ENCODE peak calls at places on chromosomes 5 and 9, in six cellular contexts. H, D, J, X, T and G are unnamed samples.

GRCh38 chr5:77428033-77428432 is 64.1 kb downstream of the WDR41 start:
- DNase-seq in H (no peak), D (no peak), J (no peak), X (no peak), T (no peak), G (no peak)

GRCh38 chr9:104232781-104233341 is 138.8 kb downstream of the SMC2 start:
- DNase-seq in H (peak), D (no peak), J (peak), X (peak), T (no peak), G (peak)

GRCh38 chr9:75108571-75108970 is 20.3 kb downstream of the OSTF1 start:
- DNase-seq in H (no peak), D (peak), J (peak), X (peak), T (peak), G (no peak)

GRCh38 chr5:60287174-60287771 is 393.7 kb upstream of the PDE4D start:
- DNase-seq in H (no peak), D (no peak), J (peak), X (peak), T (no peak), G (peak)

GRCh38 chr5:5979362-5979760 is 399.0 kb downstream of the MED10 start:
- DNase-seq in H (peak), D (peak), J (peak), X (peak), T (no peak), G (no peak)

GRCh38 chr5:151805414-151806225 is 33.9 kb downstream of the G3BP1 start:
- DNase-seq in H (no peak), D (peak), J (no peak), X (peak), T (no peak), G (no peak)

GRCh38 chr5:137101544-137101943 is 397.6 kb downstream of the SPOCK1 start:
- DNase-seq in H (no peak), D (no peak), J (no peak), X (peak), T (no peak), G (no peak)

GRCh38 chr9:122115176-122116035 is 22.3 kb upstream of the TTLL11 start:
- DNase-seq in H (no peak), D (no peak), J (no peak), X (no peak), T (no peak), G (no peak)

GRCh38 chr5:80231243-80231642 is 24.6 kb downstream of the SERINC5 start:
- DNase-seq in H (peak), D (no peak), J (peak), X (peak), T (no peak), G (no peak)

DNA sequence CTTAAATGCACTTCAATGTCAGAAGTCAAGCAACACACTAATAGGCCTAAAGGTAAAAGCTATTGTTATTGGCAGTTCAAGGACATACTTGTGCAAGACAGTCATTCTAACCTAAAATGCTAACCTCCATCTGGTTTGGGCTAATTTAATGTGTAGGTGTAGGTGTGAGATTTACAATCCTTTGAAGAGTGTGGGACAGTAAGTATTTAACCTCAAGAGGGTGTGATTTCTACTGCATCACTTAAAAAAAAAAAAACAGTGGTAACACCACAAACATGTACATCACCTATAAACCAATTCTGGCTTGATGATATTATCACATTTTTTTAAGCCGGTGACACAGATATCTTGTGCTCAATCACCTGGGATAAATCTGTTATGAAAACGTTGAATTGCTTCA is 127.5 kb upstream of the MEF2C start:
- DNase-seq in H (no peak), D (no peak), J (no peak), X (no peak), T (no peak), G (no peak)
- H3K4me3 ChIP-seq in H (no peak), D (no peak), J (no peak), X (no peak), T (no peak), G (no peak)

GRCh38 chr5:141338538-141339306 is at the start of gene PCDHGA2:
- DNase-seq in H (no peak), D (no peak), J (peak), X (peak), T (no peak), G (no peak)
- TF ChIP-seq CTCF in H (peak), D (no peak), J (peak), X (peak), T (no peak), G (peak)

GRCh38 chr5:128062172-128062746 is 21.3 kb upstream of the SLC12A2 start:
- DNase-seq in H (peak), D (no peak), J (peak), X (peak), T (no peak), G (no peak)
- H3K4me3 ChIP-seq in H (no peak), D (no peak), J (no peak), X (no peak), T (no peak), G (no peak)

DNA sequence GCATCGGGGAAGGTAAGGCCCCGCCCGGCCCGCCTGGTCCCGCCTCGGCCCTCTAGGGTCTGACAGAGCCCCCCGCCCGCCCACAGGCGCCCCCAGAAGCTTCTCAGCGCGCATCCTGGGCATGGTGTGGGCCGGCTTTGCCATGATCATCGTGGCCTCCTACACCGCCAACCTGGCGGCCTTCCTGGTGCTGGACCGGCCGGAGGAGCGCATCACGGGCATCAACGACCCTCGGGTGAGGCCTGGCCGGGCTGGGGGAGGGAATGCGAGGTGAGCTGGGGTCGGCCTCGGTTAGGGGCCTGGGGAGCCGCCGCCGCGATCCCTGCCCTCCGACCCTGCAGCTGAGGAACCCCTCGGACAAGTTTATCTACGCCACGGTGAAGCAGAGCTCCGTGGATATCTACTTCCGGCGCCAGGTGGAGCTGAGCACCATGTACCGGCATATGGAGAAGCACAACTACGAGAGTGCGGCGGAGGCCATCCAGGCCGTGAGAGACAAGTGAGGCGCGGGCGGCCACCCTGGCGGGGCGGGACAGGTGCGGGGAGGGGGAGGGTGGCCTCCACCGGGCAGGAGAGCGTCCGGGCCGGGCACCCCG is 7.2 kb downstream of the LRRC26 start:
- DNase-seq in H (no peak), D (no peak), J (no peak), X (no peak), T (no peak), G (no peak)
- TF ChIP-seq CTCF in H (peak), D (no peak), J (no peak), X (no peak), T (no peak), G (no peak)

DNA sequence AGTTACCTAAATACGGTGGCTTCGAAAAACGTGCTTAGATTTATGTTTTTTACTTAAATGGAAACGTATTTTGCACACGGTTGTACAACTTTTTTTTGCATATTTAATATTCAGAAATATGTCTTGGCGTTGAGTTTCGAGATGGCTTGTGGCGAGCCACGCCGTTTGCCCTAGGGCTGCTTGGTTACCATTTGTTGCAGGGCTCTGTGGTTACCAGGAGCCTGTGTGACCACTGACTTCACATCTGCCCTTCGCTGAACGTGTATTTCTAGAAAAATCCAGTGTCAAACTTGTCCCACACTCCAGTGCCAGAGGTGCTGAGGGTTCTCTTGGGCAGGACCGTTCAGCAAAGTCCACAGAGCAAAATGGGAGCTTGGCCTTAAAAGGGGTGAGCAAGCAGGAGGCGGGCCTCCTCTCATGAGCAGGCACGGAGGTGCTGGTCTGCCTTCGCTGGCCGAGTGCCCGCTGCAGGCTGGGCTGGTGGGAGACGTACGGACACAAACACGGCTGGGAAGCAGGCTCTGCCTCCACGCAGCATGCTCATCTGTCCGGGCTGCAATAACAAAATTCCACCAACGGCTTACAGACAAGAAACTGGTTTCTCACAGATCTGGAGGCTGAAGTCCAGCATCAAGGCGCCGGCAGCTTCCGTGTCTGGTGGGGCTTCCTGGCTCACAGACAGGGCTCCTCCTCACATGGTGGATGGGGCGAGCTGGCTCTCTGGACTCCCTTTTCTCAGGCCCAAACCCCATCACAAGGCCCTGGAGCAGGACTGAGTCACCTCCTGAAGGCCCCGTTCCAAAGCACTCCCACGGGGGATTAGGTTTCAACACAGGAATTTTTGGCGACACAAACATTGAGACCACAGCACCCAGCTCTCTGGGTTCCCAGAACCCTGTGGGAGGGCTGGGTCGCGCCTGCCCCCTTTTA is 5.4 kb downstream of the MRPL36 start:
- DNase-seq in H (no peak), D (no peak), J (peak), X (peak), T (peak), G (peak)
- H3K4me3 ChIP-seq in H (no peak), D (no peak), J (no peak), X (no peak), T (no peak), G (no peak)

GRCh38 chr5:52943285-52943684 is 45.9 kb upstream of the ITGA2 start:
- DNase-seq in H (no peak), D (no peak), J (no peak), X (no peak), T (no peak), G (no peak)
- TF ChIP-seq CTCF in H (no peak), D (no peak), J (peak), X (peak), T (no peak), G (peak)

DNA sequence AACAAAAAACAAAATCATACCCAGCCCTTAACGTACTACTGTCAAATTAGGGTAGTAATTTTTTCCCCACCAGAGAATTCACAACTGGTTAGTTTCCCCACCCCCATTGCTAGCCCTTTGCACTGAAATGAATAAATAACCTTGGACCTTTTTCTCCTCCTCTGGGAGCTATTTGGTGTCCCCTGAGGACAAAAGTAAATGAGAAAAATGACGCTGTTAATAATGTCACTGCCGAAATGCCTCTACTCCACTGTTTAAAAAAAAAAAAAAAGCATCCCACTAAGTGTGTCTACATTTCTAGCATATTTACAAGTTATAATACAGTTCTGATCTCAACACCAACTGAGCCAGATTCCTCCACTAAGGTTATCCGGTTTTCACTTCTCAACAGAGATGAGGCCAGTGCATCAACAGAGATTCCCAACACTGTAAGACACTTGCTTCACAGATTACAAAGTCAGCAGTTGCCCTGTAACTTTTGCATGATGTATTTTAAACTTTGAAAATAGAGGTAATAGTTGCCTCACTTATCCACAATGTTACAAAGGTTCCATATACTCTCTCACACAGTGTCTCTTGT is 5.1 kb upstream of the NFIB start:
- DNase-seq in H (no peak), D (no peak), J (no peak), X (no peak), T (no peak), G (no peak)
- H3K4me3 ChIP-seq in H (no peak), D (no peak), J (no peak), X (no peak), T (no peak), G (no peak)

GRCh38 chr9:110900917-110901316 is 137.4 kb downstream of the LPAR1 start:
- DNase-seq in H (no peak), D (no peak), J (no peak), X (peak), T (no peak), G (no peak)

GRCh38 chr9:110895141-110895912 is 142.9 kb downstream of the LPAR1 start:
- DNase-seq in H (no peak), D (peak), J (no peak), X (no peak), T (peak), G (no peak)

GRCh38 chr9:110894731-110895130 is 143.5 kb downstream of the LPAR1 start:
- DNase-seq in H (no peak), D (no peak), J (no peak), X (no peak), T (no peak), G (no peak)

GRCh38 chr9:110900451-110900850 is 137.8 kb downstream of the LPAR1 start:
- DNase-seq in H (no peak), D (no peak), J (peak), X (peak), T (no peak), G (no peak)

DNA sequence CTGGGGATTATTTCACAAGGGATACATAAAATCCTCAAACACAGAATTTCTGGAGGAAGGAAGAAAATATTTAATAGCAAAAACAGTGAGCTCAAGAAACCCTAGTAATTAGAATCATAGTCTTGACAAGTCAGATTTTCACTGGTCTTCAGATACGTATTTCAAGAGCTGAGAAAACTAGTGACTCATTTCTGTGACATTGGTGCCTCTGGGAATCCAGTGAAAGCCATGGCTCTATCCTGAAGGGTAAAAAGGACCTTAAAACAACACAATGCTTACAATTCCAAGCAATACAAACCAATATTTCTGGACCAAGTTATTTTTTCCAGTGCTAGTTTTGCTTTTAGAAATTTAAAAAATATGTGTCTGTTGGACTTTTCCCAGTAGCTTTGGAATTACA is 140.4 kb downstream of the LPAR1 start:
- DNase-seq in H (no peak), D (no peak), J (no peak), X (peak), T (no peak), G (no peak)
- TF ChIP-seq CTCF in H (no peak), D (no peak), J (no peak), X (no peak), T (no peak), G (no peak)

DNA sequence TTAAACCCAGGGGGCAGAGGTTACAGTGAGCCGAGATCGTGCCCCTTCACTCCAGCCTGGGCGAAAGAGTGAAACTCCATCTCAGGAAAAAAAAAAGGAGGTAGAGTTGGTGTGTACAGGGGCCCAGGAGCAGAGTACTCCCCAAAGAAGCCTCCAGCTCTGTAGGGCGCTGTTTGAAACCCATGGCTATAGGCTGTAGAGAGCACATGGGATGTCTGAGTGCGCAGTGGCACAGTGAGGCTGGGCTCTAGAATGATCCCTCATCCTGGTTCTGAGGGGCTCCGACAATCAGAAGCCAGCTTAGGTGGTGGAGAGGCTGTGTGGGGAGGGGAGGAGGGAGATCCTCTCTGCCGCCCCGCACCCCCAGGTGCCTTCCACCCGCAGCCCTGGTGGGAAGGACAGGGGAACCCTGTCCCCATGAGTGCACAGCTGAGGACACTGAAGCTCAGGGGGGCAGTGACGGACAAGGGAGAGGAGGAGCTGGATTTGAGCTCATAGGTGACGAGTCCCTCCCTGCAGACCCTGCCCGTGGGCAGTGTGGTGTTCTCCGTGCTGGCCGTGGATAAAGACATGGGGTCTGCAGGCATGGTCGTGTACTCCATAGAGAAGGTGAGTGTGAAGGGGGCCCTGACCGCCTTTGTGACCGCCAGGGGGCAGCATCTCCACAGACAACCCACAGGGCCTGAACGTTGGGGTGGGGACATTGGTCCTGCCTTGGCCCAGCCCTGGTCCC is 24.6 kb downstream of the CDHR2 start:
- DNase-seq in H (no peak), D (peak), J (peak), X (peak), T (peak), G (no peak)
- H3K4me3 ChIP-seq in H (no peak), D (no peak), J (no peak), X (no peak), T (no peak), G (no peak)